ENCODE peak calls at places on chromosomes 7 and 10, in ten cellular contexts. O is adrenal gland, U is heart left ventricle, K is stomach, A is esophagus squamous epithelium, L is transverse colon, H is HepG2, D is endothelial cell of umbilical vein, M is body of pancreas, Z is K562. T is an unnamed sample.

GRCh38 chr7:33952824-33953223 is 47.5 kb downstream of the BMPER start:
- DNase-seq in Z (no peak), U (no peak), L (no peak), K (no peak), O (no peak), D (no peak), H (no peak), M (no peak), A (no peak), T (no peak)

GRCh38 chr10:17068953-17069352 is 60.7 kb downstream of the CUBN start:
- DNase-seq in U (no peak), D (no peak), M (no peak), K (no peak), O (no peak), A (no peak), Z (no peak), L (no peak), H (no peak), T (no peak)

GRCh38 chr7:30727061-30727945 is 24.6 kb upstream of the INMT start:
- DNase-seq in A (no peak), L (peak), D (no peak), O (no peak), H (no peak), Z (no peak), U (no peak), K (no peak), M (no peak), T (peak)

GRCh38 chr10:130363051-130363450 is 226.9 kb downstream of the GLRX3 start:
- DNase-seq in M (no peak), U (no peak), L (no peak), Z (no peak), D (no peak), O (no peak), H (no peak), K (no peak), A (no peak), T (no peak)

GRCh38 chr7:24401628-24402593 is 117.9 kb downstream of the NPY start:
- DNase-seq in D (peak), M (no peak), Z (peak), O (no peak), L (no peak), H (peak), K (no peak), A (no peak), U (no peak), T (peak)

GRCh38 chr10:12971001-12971788 is 30.3 kb downstream of the CCDC3 start:
- DNase-seq in H (no peak), D (no peak), U (no peak), M (no peak), A (no peak), L (no peak), Z (no peak), O (no peak), K (no peak), T (peak)

GRCh38 chr7:69656890-69657289 is 58.6 kb downstream of the AUTS2 start:
- DNase-seq in H (no peak), U (peak), M (no peak), A (no peak), K (no peak), L (no peak), D (no peak), O (peak), Z (no peak), T (no peak)

GRCh38 chr10:133185421-133185820 is 25.4 kb downstream of the KNDC1 start:
- DNase-seq in M (no peak), L (no peak), K (no peak), Z (no peak), U (no peak), D (no peak), A (no peak), O (no peak), H (no peak), T (no peak)

GRCh38 chr10:89793649-89794254 is 92.4 kb downstream of the KIF20B start:
- DNase-seq in L (no peak), U (no peak), A (no peak), M (peak), D (peak), O (peak), Z (peak), H (peak), K (no peak), T (peak)

GRCh38 chr10:22986771-22987542 is 59.1 kb downstream of the ARMC3 start:
- DNase-seq in L (no peak), M (no peak), U (no peak), H (peak), K (no peak), D (peak), O (no peak), A (no peak), Z (no peak), T (peak)

GRCh38 chr10:129756912-129757861 is 206.9 kb downstream of the EBF3 start:
- DNase-seq in O (no peak), D (no peak), U (no peak), H (no peak), K (peak), M (peak), A (no peak), L (peak), Z (no peak), T (peak)

GRCh38 chr7:47757946-47758371 is 176.0 kb upstream of the TNS3 start:
- DNase-seq in D (no peak), H (no peak), M (peak), U (peak), K (peak), O (peak), L (peak), A (no peak), Z (no peak), T (no peak)

GRCh38 chr10:101014966-101015581 is 15.5 kb downstream of the LZTS2 start:
- DNase-seq in L (no peak), Z (no peak), D (no peak), O (no peak), K (no peak), H (no peak), U (no peak), A (no peak), M (no peak), T (peak)

GRCh38 chr10:77850620-77851231 is 75.8 kb downstream of the DLG5 start:
- DNase-seq in Z (no peak), A (no peak), L (no peak), K (no peak), D (no peak), U (no peak), M (no peak), H (no peak), O (no peak), T (no peak)

GRCh38 chr10:68211635-68212034 is 20.3 kb downstream of the ATOH7 start:
- DNase-seq in A (no peak), O (no peak), L (no peak), U (no peak), K (no peak), M (no peak), Z (no peak), H (no peak), D (no peak), T (no peak)

GRCh38 chr10:119651514-119652327 is 541 bp downstream of the BAG3 start:
- DNase-seq in L (peak), K (peak), D (no peak), H (no peak), Z (peak), O (no peak), U (no peak), A (no peak), M (peak), T (peak)

GRCh38 chr10:7045891-7046599 is 364.8 kb downstream of the SFMBT2 start:
- DNase-seq in H (no peak), O (no peak), L (peak), K (no peak), Z (no peak), U (no peak), M (no peak), D (no peak), A (no peak), T (peak)

GRCh38 chr10:77801474-77802238 is 124.9 kb downstream of the DLG5 start:
- DNase-seq in D (no peak), Z (no peak), K (no peak), U (no peak), O (peak), M (no peak), L (no peak), H (no peak), A (no peak), T (peak)

GRCh38 chr7:130290745-130291144 is 2.2 kb upstream of the CPA4 start:
- DNase-seq in O (no peak), U (no peak), D (no peak), L (no peak), M (peak), A (no peak), H (no peak), K (no peak), Z (no peak), T (no peak)

GRCh38 chr10:69090687-69091450 is 3.0 kb downstream of the SRGN start:
- DNase-seq in D (peak), A (no peak), L (no peak), U (no peak), O (no peak), Z (no peak), M (no peak), H (no peak), K (no peak), T (peak)

GRCh38 chr7:22853138-22853537 is 30.5 kb upstream of the TOMM7 start:
- DNase-seq in M (no peak), D (no peak), A (no peak), O (no peak), Z (peak), U (no peak), L (no peak), K (no peak), H (no peak), T (no peak)

GRCh38 chr7:87218941-87219544 is 489 bp downstream of the TMEM243 start:
- DNase-seq in L (peak), K (peak), M (peak), H (peak), U (peak), D (no peak), O (peak), Z (peak), A (no peak), T (peak)

GRCh38 chr7:20310963-20311742 is 19.5 kb upstream of the ITGB8 start:
- DNase-seq in O (no peak), M (no peak), Z (no peak), A (no peak), U (no peak), H (peak), L (no peak), D (peak), K (no peak), T (peak)

GRCh38 chr7:24075426-24075810 is 208.6 kb upstream of the NPY start:
- DNase-seq in O (no peak), M (no peak), D (no peak), K (no peak), L (no peak), H (no peak), Z (no peak), U (no peak), A (no peak), T (no peak)

GRCh38 chr7:98911936-98912335 is 33.6 kb downstream of the TRRAP start:
- DNase-seq in U (no peak), D (no peak), A (no peak), H (no peak), Z (no peak), K (peak), O (no peak), M (no peak), L (no peak), T (no peak)

GRCh38 chr7:133980794-133981193 is 146.3 kb upstream of the LRGUK start:
- DNase-seq in O (no peak), M (no peak), U (no peak), D (no peak), H (no peak), Z (no peak), A (no peak), K (no peak), L (no peak), T (no peak)
- TF ChIP-seq POLR2A in O (no peak), M (no peak), U (no peak), D (no peak), H (no peak), Z (no peak), A (no peak), K (no peak), L (no peak), T (no peak)

GRCh38 chr7:155293721-155294642 is 3.7 kb upstream of the INSIG1 start:
- DNase-seq in U (no peak), M (no peak), Z (no peak), H (no peak), K (no peak), L (no peak), O (no peak), D (no peak), A (no peak), T (no peak)

GRCh38 chr7:155291045-155291530 is 6.6 kb upstream of the INSIG1 start:
- DNase-seq in U (no peak), L (peak), H (peak), Z (peak), M (peak), D (peak), O (peak), A (no peak), K (peak), T (peak)

GRCh38 chr7:155289949-155290501 is 7.7 kb upstream of the INSIG1 start:
- DNase-seq in A (no peak), U (no peak), K (no peak), O (no peak), Z (no peak), M (no peak), H (no peak), L (no peak), D (no peak), T (no peak)

GRCh38 chr7:155291729-155292128 is 5.9 kb upstream of the INSIG1 start:
- DNase-seq in A (no peak), L (no peak), H (no peak), O (no peak), K (no peak), Z (no peak), D (no peak), U (no peak), M (no peak), T (no peak)

DNA sequence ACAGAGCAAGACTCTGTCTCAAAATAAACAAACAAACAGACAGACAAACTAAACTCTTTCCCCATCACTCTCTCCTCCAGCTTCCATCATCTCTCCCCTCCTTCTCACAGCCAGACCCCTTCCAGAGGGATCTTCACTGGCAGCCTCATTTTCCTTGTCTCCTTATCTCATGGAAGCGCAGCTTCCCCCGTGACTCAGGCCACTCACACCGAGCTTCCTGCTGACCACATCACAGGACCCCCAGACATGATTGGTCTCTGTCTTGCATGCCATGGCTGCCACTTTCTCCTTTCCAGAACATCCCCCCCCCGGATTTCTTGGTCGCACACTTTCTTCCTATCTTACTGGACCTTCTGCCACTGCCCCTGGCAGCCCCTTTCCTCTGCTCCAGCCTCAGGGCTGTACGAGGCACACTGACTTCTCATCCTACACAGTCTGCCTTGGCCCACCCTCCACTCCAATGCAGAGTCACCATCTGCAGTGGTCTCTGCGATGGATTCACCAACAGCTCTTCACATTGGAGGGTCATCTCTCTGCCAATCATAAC is 4.9 kb upstream of the INSIG1 start:
- DNase-seq in L (no peak), Z (no peak), K (no peak), H (no peak), O (no peak), M (no peak), U (no peak), A (no peak), D (no peak), T (no peak)
- TF ChIP-seq POLR2A in L (no peak), Z (no peak), K (no peak), H (no peak), O (no peak), M (no peak), U (no peak), A (no peak), D (no peak), T (no peak)

GRCh38 chr10:62778125-62778524 is 26.4 kb upstream of the ADO start:
- DNase-seq in M (no peak), L (no peak), D (no peak), A (no peak), K (no peak), H (no peak), O (no peak), Z (no peak), U (no peak), T (no peak)

GRCh38 chr10:62769574-62770242 is 34.8 kb upstream of the ADO start:
- DNase-seq in U (no peak), H (no peak), D (no peak), Z (peak), K (no peak), A (no peak), L (no peak), O (no peak), M (no peak), T (peak)

GRCh38 chr10:62766383-62766782 is 38.1 kb upstream of the ADO start:
- DNase-seq in U (no peak), K (no peak), M (no peak), H (no peak), A (no peak), L (no peak), D (no peak), Z (no peak), O (no peak), T (no peak)

DNA sequence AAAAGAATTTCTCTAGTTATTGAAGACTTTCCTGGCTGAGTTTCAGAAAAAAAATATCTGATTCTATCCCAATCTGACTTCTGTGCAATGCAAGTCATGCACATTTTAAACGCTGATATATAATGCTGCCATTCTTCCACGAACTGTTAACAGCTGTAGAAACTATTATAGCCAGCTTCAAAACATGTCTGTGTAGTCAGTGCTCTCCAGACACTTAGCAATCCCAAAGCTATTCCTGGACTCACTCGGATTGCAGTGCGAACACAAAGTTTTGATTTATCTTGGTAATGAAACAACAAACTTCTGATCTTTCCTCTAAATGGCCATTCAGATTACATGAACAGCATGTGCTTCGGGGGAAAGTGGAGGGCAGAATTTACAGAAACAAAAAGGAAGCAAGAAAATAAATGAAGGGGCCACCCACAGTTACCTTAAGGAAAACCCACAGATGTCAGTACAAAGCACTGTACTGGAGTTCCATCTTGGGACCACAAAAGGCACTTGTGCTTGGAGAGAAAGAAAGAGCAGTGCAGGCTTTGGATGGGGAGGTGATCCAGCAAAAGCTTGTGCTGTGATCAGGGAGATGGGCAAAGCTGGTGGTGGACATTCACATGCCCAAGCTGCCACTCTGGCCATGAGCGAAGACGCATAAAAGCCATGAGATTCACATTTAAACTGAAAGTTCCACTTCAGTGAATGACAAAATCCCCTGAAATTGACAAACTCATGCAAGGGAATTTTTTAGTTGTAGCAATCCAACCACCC is 32.2 kb upstream of the ADO start:
- DNase-seq in L (no peak), A (no peak), O (no peak), H (no peak), Z (no peak), D (no peak), K (no peak), U (no peak), M (no peak), T (no peak)
- TF ChIP-seq POLR2A in L (no peak), A (no peak), O (no peak), H (no peak), Z (no peak), D (no peak), K (no peak), U (no peak), M (no peak), T (no peak)

DNA sequence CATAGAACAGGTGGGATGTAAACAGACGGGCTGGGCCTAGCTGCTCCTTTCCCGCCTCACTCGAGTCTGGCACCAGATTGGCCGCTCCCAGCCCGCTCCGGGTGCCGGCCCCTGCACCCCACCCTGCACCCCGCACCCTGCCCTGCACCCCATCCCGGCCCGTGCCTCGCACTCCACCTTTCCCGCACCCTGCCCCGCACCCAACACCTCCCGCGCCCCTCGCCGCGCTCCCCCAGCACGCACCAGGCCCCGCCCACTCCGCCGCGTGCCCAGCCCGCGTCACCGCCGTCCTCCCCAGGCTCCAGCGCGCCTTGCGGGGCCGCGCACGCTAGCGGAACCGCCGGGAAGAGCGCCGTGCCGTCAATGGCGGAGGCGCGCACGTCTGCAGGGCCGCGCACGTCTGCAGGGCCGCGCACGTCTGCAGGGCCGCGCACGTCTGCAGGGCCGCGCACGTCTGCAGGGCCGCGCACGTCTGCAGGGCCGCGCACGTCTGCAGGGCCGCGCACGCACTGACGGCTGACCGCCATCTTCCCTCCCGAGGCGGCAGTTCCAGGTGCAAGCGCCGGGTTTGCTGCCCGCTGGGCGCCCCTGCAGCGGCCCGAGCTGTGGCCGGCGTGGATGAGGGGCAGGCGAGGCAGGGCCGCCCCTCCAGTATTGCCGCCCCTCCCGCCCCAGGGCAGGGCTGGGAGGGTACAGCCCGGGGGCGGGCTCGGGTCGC is at the start of gene UBE3C:
- DNase-seq in K (peak), A (peak), Z (peak), L (peak), M (peak), O (peak), U (peak), D (peak), H (peak), T (peak)
- TF ChIP-seq POLR2A in K (no peak), A (no peak), Z (peak), L (peak), M (peak), O (peak), U (peak), D (peak), H (peak), T (peak)

GRCh38 chr7:74481458-74482324 is 28.0 kb downstream of the GTF2IRD1 start:
- DNase-seq in O (no peak), K (no peak), U (peak), A (no peak), L (no peak), D (peak), Z (no peak), H (no peak), M (no peak), T (no peak)
- TF ChIP-seq POLR2A in O (no peak), K (no peak), U (no peak), A (no peak), L (no peak), D (no peak), Z (no peak), H (no peak), M (no peak), T (no peak)

GRCh38 chr10:95835911-95836310 is 71.9 kb upstream of the CC2D2B start:
- DNase-seq in A (no peak), K (no peak), O (no peak), H (no peak), U (no peak), L (no peak), M (no peak), Z (no peak), D (no peak), T (no peak)

GRCh38 chr10:95835149-95835860 is 72.5 kb upstream of the CC2D2B start:
- DNase-seq in H (no peak), O (no peak), A (no peak), Z (no peak), M (no peak), D (no peak), U (no peak), L (no peak), K (no peak), T (no peak)

GRCh38 chr10:95837783-95838182 is 70.0 kb upstream of the CC2D2B start:
- DNase-seq in L (no peak), A (no peak), H (no peak), M (no peak), K (no peak), D (no peak), O (no peak), U (peak), Z (no peak), T (no peak)

GRCh38 chr10:95836610-95837367 is 71.0 kb upstream of the CC2D2B start:
- DNase-seq in H (peak), D (no peak), M (no peak), Z (no peak), A (no peak), O (no peak), K (no peak), L (no peak), U (no peak), T (no peak)

DNA sequence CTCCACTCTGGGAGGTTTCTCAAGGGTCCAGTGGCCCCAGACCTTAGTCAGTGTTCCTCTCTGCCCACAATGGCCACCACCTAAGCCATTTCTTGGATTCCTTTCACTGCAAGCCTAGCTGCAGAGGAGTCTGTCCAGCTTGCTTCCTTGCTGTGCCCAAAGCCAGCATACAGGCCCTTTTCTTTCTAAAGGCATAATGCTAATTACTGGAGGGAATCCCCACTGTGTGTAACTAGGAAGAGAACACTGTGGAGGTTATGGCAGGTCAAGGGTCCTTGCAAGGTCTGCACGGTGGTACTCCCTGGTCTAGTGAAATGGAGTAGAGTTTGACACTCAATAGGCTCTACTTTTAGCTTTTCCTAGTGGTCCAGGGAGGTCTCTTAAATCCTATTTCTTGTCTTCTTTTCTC is 70.4 kb upstream of the CC2D2B start:
- DNase-seq in Z (no peak), D (no peak), L (no peak), H (no peak), A (no peak), U (no peak), K (no peak), O (no peak), M (no peak), T (no peak)
- TF ChIP-seq POLR2A in Z (no peak), D (no peak), L (no peak), H (no peak), A (no peak), U (no peak), K (no peak), O (no peak), M (no peak), T (no peak)